ENCODE peak calls at places on chromosomes 4 and X, in seven cellular contexts. I is endothelial cell, U is NAMALWA, Z is A673, F is NCI-H524, W is HCT116, X is AG10803. V is an unnamed sample.

GRCh38 chr4:139084425-139085093 is 69.0 kb downstream of the NOCT start:
- DNase-seq in I (peak; percentile 90), U (no peak), Z (no peak), F (no peak), W (no peak), X (no peak), V (no peak)

GRCh38 chrX:72057331-72057730 is 74.4 kb downstream of the RTL5 start:
- DNase-seq in I (no peak), U (no peak), Z (no peak), F (no peak), W (no peak), X (peak; percentile 20), V (no peak)

GRCh38 chr4:178664636-178665035 is 1222.4 kb upstream of the AGA start:
- DNase-seq in I (no peak), U (no peak), Z (no peak), F (no peak), W (no peak), X (no peak), V (no peak)

GRCh38 chr4:128228778-128229457 is 58.7 kb downstream of the PGRMC2 start:
- DNase-seq in I (no peak), U (no peak), Z (peak; percentile 19), F (peak; percentile 95), W (no peak), X (peak; percentile 52), V (no peak)

GRCh38 chrX:141903400-141904155 is at the start of gene MAGEC1:
- DNase-seq in I (no peak), U (no peak), Z (no peak), F (no peak), W (no peak), X (no peak), V (no peak)

GRCh38 chr4:126777649-126778048 is 855.1 kb upstream of the INTU start:
- DNase-seq in I (no peak), U (no peak), Z (peak; percentile 2), F (no peak), W (no peak), X (peak; percentile 89), V (no peak)

GRCh38 chrX:70470850-70471289 is 26.2 kb downstream of the DLG3 start:
- DNase-seq in I (no peak), U (peak; percentile 21), Z (no peak), F (no peak), W (no peak), X (no peak), V (no peak)

GRCh38 chr4:37890501-37891220 is at the start of gene TBC1D1:
- DNase-seq in I (peak; percentile 13), U (peak; percentile 44), Z (peak; percentile 16), F (peak; percentile 73), W (no peak), X (no peak), V (peak; percentile 48)

GRCh38 chr4:143424276-143424675 is 87.6 kb downstream of the GAB1 start:
- DNase-seq in I (no peak), U (no peak), Z (no peak), F (no peak), W (no peak), X (no peak), V (no peak)

GRCh38 chrX:112051546-112051945 is 31.0 kb downstream of the TRPC5 start:
- DNase-seq in I (no peak), U (no peak), Z (no peak), F (no peak), W (no peak), X (peak; percentile 4), V (no peak)

GRCh38 chr4:105520819-105521790 is 31.3 kb upstream of the ARHGEF38 start:
- DNase-seq in I (peak; percentile 60), U (peak; percentile 76), Z (peak; percentile 75), F (peak; percentile 41), W (peak; percentile 32), X (peak; percentile 33), V (peak; percentile 68)

GRCh38 chr4:114694770-114695169 is 96.2 kb downstream of the UGT8 start:
- DNase-seq in I (no peak), U (peak; percentile 69), Z (peak; percentile 51), F (peak; percentile 23), W (peak; percentile 28), X (peak; percentile 19), V (peak; percentile 45)

GRCh38 chr4:124055896-124056295 is 656.6 kb downstream of the ANKRD50 start:
- DNase-seq in I (no peak), U (no peak), Z (no peak), F (no peak), W (no peak), X (peak; percentile 13), V (no peak)

GRCh38 chr4:185282968-185283367 is 73.6 kb downstream of the SNX25 start:
- DNase-seq in I (no peak), U (no peak), Z (peak; percentile 59), F (peak; percentile 11), W (no peak), X (no peak), V (peak; percentile 42)

GRCh38 chrX:80014141-80014940 is at the start of gene TBX22:
- DNase-seq in I (no peak), U (no peak), Z (no peak), F (no peak), W (no peak), X (no peak), V (no peak)

GRCh38 chr4:71004281-71004851 is 10.9 kb downstream of the DCK start:
- DNase-seq in I (peak; percentile 23), U (peak; percentile 42), Z (no peak), F (peak; percentile 82), W (no peak), X (no peak), V (peak; percentile 61)

GRCh38 chr4:26171953-26172352 is 148.9 kb upstream of the RBPJ start:
- DNase-seq in I (no peak), U (no peak), Z (no peak), F (peak; percentile 26), W (no peak), X (peak; percentile 17), V (no peak)

GRCh38 chrX:145502670-145503069 is 255.4 kb downstream of the SPANXN1 start:
- DNase-seq in I (no peak), U (no peak), Z (no peak), F (no peak), W (no peak), X (no peak), V (no peak)

GRCh38 chrX:10089378-10089795 is 67.4 kb upstream of the CLCN4 start:
- DNase-seq in I (no peak), U (no peak), Z (no peak), F (peak; percentile 71), W (no peak), X (no peak), V (no peak)

GRCh38 chr4:37245391-37245954 is 930 bp downstream of the NWD2 start:
- DNase-seq in I (peak; percentile 4), U (no peak), Z (no peak), F (peak; percentile 37), W (no peak), X (no peak), V (peak; percentile 42)

GRCh38 chr4:25654971-25655963 is at the start of gene SLC34A2:
- DNase-seq in I (peak; percentile 25), U (no peak), Z (no peak), F (peak; percentile 39), W (no peak), X (no peak), V (peak; percentile 75)

GRCh38 chrX:103440621-103441020 is 64.3 kb downstream of the BEX3 start:
- DNase-seq in I (no peak), U (no peak), Z (no peak), F (no peak), W (no peak), X (no peak), V (no peak)

GRCh38 chr4:113106076-113106475 is 56.6 kb downstream of the ANK2 start:
- DNase-seq in I (no peak), U (peak; percentile 49), Z (peak; percentile 60), F (peak; percentile 17), W (peak; percentile 23), X (peak; percentile 63), V (no peak)

GRCh38 chr4:169640261-169640880 is 20.0 kb downstream of the CLCN3 start:
- DNase-seq in I (no peak), U (no peak), Z (no peak), F (peak; percentile 12), W (no peak), X (peak; percentile 83), V (no peak)

GRCh38 chrX:22234380-22234779 is 38.3 kb upstream of the CBLL2 start:
- DNase-seq in I (no peak), U (no peak), Z (no peak), F (no peak), W (no peak), X (no peak), V (no peak)

GRCh38 chr4:72063726-72064125 is 31.9 kb downstream of the NPFFR2 start:
- DNase-seq in I (no peak), U (no peak), Z (no peak), F (no peak), W (no peak), X (no peak), V (no peak)

GRCh38 chrX:110851780-110852179 is 56.2 kb upstream of the CHRDL1 start:
- DNase-seq in I (no peak), U (no peak), Z (peak; percentile 18), F (no peak), W (no peak), X (peak; percentile 12), V (no peak)

GRCh38 chr4:23022032-23022431 is 329.3 kb downstream of the GBA3 start:
- DNase-seq in I (no peak), U (no peak), Z (no peak), F (no peak), W (no peak), X (peak; percentile 98), V (no peak)

GRCh38 chr4:171717231-171717720 is 95.9 kb upstream of the GALNTL6 start:
- DNase-seq in I (no peak), U (no peak), Z (no peak), F (no peak), W (no peak), X (no peak), V (no peak)

GRCh38 chrX:8273451-8273894 is 102.4 kb upstream of the VCX2 start:
- DNase-seq in I (no peak), U (no peak), Z (no peak), F (no peak), W (no peak), X (no peak), V (no peak)

GRCh38 chrX:74249963-74250362 is 54.0 kb upstream of the ZCCHC13 start:
- DNase-seq in I (no peak), U (no peak), Z (no peak), F (no peak), W (no peak), X (no peak), V (peak; percentile 11)

GRCh38 chr4:39591290-39591689 is 47.4 kb downstream of the SMIM14 start:
- DNase-seq in I (no peak), U (peak; percentile 45), Z (no peak), F (no peak), W (no peak), X (no peak), V (no peak)